ENCODE peak calls at places on chromosomes 16 and 17, in eight cellular contexts. S, H, D, Y, I, R, O and W are unnamed samples.

GRCh38 chr16:12079411-12079965 is 103.0 kb downstream of the SNX29 start:
- DNase-seq in D (no peak), H (no peak), S (no peak), Y (no peak), O (no peak), R (no peak), I (no peak), W (no peak)

GRCh38 chr17:78129385-78130079 is 977 bp upstream of the TMC6 start:
- DNase-seq in H (no peak), R (no peak), S (no peak), D (no peak), O (no peak), Y (no peak), I (no peak), W (no peak)

GRCh38 chr16:84652565-84652964 is 4.3 kb downstream of the KLHL36 start:
- DNase-seq in I (no peak), H (no peak), R (no peak), O (no peak), S (peak; percentile 23), D (no peak), Y (no peak), W (no peak)

GRCh38 chr16:84218176-84218776 is 21.5 kb downstream of the KCNG4 start:
- DNase-seq in H (no peak), R (no peak), I (no peak), Y (no peak), D (no peak), O (no peak), S (no peak), W (no peak)

GRCh38 chr17:77826132-77826873 is 132.2 kb upstream of the TNRC6C start:
- DNase-seq in O (no peak), R (no peak), I (no peak), D (no peak), S (no peak), Y (no peak), H (no peak), W (no peak)

GRCh38 chr16:8962393-8963009 is 1.2 kb downstream of the USP7 start:
- DNase-seq in S (peak; percentile 28), O (no peak), Y (no peak), D (no peak), H (no peak), R (no peak), I (no peak), W (no peak)

GRCh38 chr17:82837586-82838320 is 2.1 kb downstream of the ZNF750 start:
- DNase-seq in R (no peak), H (no peak), D (no peak), I (no peak), Y (no peak), S (no peak), O (no peak), W (no peak)

GRCh38 chr16:11794991-11795886 is 1.8 kb downstream of the ZC3H7A start:
- DNase-seq in O (peak; percentile 73), H (no peak), S (no peak), Y (no peak), R (peak; percentile 35), I (no peak), D (no peak), W (no peak)

GRCh38 chr17:49225554-49226236 is 4.9 kb downstream of the PHOSPHO1 start:
- DNase-seq in Y (no peak), R (no peak), S (no peak), I (no peak), H (no peak), O (no peak), D (no peak), W (no peak)

GRCh38 chr17:64580384-64581307 is 73.9 kb downstream of the CEP95 start:
- DNase-seq in R (no peak), I (no peak), H (peak; percentile 18), S (no peak), D (no peak), Y (no peak), O (peak; percentile 65), W (peak; percentile 16)

GRCh38 chr17:75694536-75694935 is 26.7 kb upstream of the ITGB4 start:
- DNase-seq in S (no peak), O (no peak), I (no peak), H (no peak), Y (no peak), R (no peak), D (no peak), W (no peak)

GRCh38 chr17:37516131-37516561 is 26.5 kb downstream of the DUSP14 start:
- DNase-seq in R (no peak), H (peak; percentile 41), S (no peak), Y (no peak), O (peak; percentile 51), D (no peak), I (no peak), W (peak; percentile 35)

GRCh38 chr17:73384926-73385325 is 73.1 kb upstream of the CDC42EP4 start:
- DNase-seq in Y (no peak), O (no peak), I (no peak), R (no peak), D (no peak), H (no peak), S (no peak), W (no peak)

GRCh38 chr17:17538417-17539391 is 42.5 kb upstream of the RASD1 start:
- DNase-seq in H (peak; percentile 11), D (no peak), O (no peak), I (no peak), R (no peak), S (no peak), Y (no peak), W (no peak)

GRCh38 chr16:17474037-17474436 is 3.3 kb upstream of the XYLT1 start:
- DNase-seq in R (no peak), H (no peak), D (no peak), I (no peak), Y (no peak), S (no peak), O (no peak), W (peak; percentile 37)

GRCh38 chr17:47276444-47276843 is 22.8 kb downstream of the ITGB3 start:
- DNase-seq in O (no peak), D (no peak), H (no peak), Y (no peak), R (no peak), S (no peak), I (no peak), W (no peak)

GRCh38 chr16:79372504-79373184 is 227.9 kb downstream of the MAF start:
- DNase-seq in H (peak; percentile 3), O (peak; percentile 64), D (no peak), I (no peak), Y (peak; percentile 81), R (peak; percentile 8), S (no peak), W (no peak)

GRCh38 chr17:27333410-27333980 is 39.6 kb downstream of the WSB1 start:
- DNase-seq in R (no peak), I (no peak), S (no peak), Y (no peak), O (no peak), H (no peak), D (no peak), W (no peak)

GRCh38 chr17:21098934-21099687 is 27.7 kb upstream of the DHRS7B start:
- DNase-seq in I (peak; percentile 44), S (peak; percentile 37), O (peak; percentile 48), R (peak; percentile 24), Y (peak; percentile 72), D (peak; percentile 67), H (peak; percentile 65), W (peak; percentile 74)

GRCh38 chr16:77858060-77858459 is 69.7 kb downstream of the VAT1L start:
- DNase-seq in Y (no peak), D (no peak), R (no peak), S (no peak), I (no peak), H (no peak), O (no peak), W (no peak)

GRCh38 chr17:44376124-44376523 is 12.5 kb upstream of the FAM171A2 start:
- DNase-seq in R (no peak), I (no peak), D (peak; percentile 46), S (no peak), O (no peak), H (peak; percentile 35), Y (peak; percentile 18), W (no peak)

DNA sequence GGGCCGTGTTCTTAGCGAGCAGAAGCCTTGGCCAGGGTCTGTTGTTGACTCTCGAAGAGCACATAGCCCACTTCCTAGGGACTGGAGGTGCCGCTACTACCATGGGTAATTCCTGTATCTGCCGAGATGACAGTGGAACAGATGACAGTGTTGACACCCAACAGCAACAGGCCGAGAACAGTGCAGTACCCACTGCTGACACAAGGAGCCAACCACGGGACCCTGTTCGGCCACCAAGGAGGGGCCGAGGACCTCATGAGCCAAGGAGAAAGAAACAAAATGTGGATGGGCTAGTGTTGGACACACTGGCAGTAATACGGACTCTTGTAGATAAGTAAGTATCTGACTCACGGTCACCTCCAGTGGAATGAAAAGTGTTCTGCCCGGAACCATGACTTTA is 18.5 kb downstream of the RSPRY1 start:
- DNase-seq in H (no peak), D (no peak), S (no peak), I (no peak), Y (no peak), O (no peak), R (no peak), W (no peak)
- TF ChIP-seq CTCF in H (no peak), D (no peak), S (no peak), I (peak; percentile 30), Y (peak; percentile 37), O (no peak), R (no peak), W (peak; percentile 40)

DNA sequence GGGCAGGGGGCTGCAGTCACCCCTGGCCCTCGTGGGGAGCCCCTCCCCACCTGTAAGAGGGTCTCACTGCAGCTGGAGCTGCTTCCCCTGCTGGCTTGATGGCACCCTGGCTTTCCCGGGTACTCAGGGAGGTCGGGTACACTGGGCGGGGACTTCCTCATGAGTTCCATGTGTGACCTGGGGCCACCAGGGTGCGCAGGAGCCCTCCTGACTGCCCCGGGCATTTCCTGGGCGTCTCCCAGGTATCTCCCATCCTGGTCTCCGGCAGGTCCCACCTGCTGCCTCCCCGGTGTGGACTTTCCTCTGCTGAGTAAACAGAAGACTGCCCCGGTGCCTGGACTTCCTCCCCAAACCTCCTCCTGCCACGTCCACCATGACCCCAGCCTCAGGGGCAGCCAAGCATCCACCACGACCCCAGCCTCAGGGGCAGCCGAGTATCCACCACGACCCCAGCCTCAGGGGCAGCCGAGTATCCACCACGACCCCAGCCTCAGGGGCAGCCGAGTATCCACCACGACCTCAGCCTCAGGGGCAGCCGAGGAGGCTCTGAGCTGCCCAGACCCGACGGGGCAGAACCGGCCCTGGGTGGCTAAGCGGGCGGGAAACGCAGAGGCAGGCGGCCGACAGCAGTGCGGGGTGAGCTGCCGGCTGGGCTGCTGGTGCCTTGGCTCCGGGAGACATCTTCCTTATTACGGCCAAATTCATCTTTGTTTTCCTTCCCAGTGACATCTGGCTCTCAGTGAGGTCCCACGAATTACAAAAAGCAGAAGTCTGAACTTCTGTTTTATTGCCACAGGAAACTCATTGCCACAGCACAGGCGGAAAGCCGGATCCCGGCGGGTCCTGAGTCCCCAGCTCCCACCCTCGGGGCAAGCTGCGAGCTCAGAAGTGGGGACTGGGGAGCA is 40.7 kb downstream of the CBFA2T3 start:
- DNase-seq in R (peak; percentile 40), Y (no peak), I (no peak), S (no peak), H (no peak), D (no peak), O (no peak), W (no peak)
- TF ChIP-seq CTCF in R (no peak), Y (no peak), I (no peak), S (no peak), H (no peak), D (no peak), O (no peak), W (no peak)

GRCh38 chr17:5019475-5019956 is 15.7 kb downstream of the SLC52A1 start:
- DNase-seq in O (no peak), Y (no peak), I (no peak), R (no peak), D (no peak), H (no peak), S (no peak), W (no peak)
- TF ChIP-seq CTCF in O (no peak), Y (peak; percentile 37), I (no peak), R (no peak), D (no peak), H (no peak), S (peak; percentile 29), W (peak; percentile 42)

GRCh38 chr17:565506-565905 is 149.1 kb downstream of the VPS53 start:
- DNase-seq in D (peak; percentile 2), I (no peak), R (no peak), H (no peak), S (no peak), Y (no peak), O (no peak), W (no peak)
- TF ChIP-seq CTCF in D (no peak), I (peak; percentile 26), R (no peak), H (peak; percentile 19), S (no peak), Y (peak; percentile 63), O (no peak), W (peak; percentile 38)